ENCODE peak calls at places on chromosomes 4 and X, in seven cellular contexts. X is activated naive CD8-positive, alpha-beta T cell treated with anti-CD3 and anti-CD28 coated beads, Interleukin-2, amount 50 U/mL, for 16 hours; C is activated CD4-positive, alpha-beta T cell treated with anti-CD3 and anti-CD28 coated beads, Interleukin-2, amount 50 U/mL, for 4 hours; P is right atrium auricular region; F is lung; D is iris pigment epithelial cell; E is NCI-H1436. H is an unnamed sample.

GRCh38 chr4:31458813-31459212 is 738.6 kb downstream of the PCDH7 start:
- DNase-seq in X (no peak), C (no peak), E (no peak), P (no peak), D (peak; percentile 3), F (no peak), H (no peak)

GRCh38 chr4:179352221-179352620 is 1910.0 kb upstream of the AGA start:
- DNase-seq in C (no peak), F (no peak), D (no peak), X (no peak), E (no peak), P (no peak), H (no peak)

GRCh38 chr4:159400782-159401712 is 298.2 kb downstream of the RAPGEF2 start:
- DNase-seq in F (no peak), P (no peak), C (no peak), D (peak; percentile 87), X (no peak), E (no peak), H (no peak)

GRCh38 chr4:153676491-153676890 is 7.6 kb upstream of the TLR2 start:
- DNase-seq in D (peak; percentile 74), E (no peak), C (no peak), F (no peak), X (no peak), P (no peak), H (no peak)

GRCh38 chr4:116664198-116664597 is 421.2 kb downstream of the TRAM1L1 start:
- DNase-seq in E (no peak), X (no peak), F (no peak), C (no peak), P (no peak), D (no peak), H (no peak)

GRCh38 chr4:118354913-118355312 is 2.1 kb upstream of the PRSS12 start:
- DNase-seq in F (no peak), E (no peak), D (no peak), X (no peak), C (no peak), P (no peak), H (no peak)

GRCh38 chrX:150587585-150588503 is 19.4 kb downstream of the MTM1 start:
- DNase-seq in D (no peak), C (peak; percentile 41), P (no peak), E (no peak), X (peak; percentile 20), F (no peak), H (no peak)

GRCh38 chr4:126991965-126992364 is 640.8 kb upstream of the INTU start:
- DNase-seq in P (no peak), C (no peak), E (no peak), D (peak; percentile 21), X (no peak), F (no peak), H (no peak)

GRCh38 chrX:49106930-49107329 is 16.6 kb downstream of the GPKOW start:
- DNase-seq in E (no peak), D (peak; percentile 57), P (peak; percentile 58), X (no peak), F (no peak), C (no peak), H (peak; percentile 74)

GRCh38 chrX:147735364-147735763 is 176.4 kb upstream of the FMR1 start:
- DNase-seq in P (no peak), F (no peak), E (no peak), X (no peak), C (no peak), D (no peak), H (peak; percentile 19)

GRCh38 chr4:931194-931959 is 739 bp downstream of the GAK start:
- DNase-seq in D (peak; percentile 62), C (no peak), X (no peak), P (no peak), E (no peak), F (no peak), H (no peak)

GRCh38 chrX:138127314-138127713 is 561.4 kb downstream of the ZIC3 start:
- DNase-seq in C (no peak), X (no peak), E (no peak), D (peak; percentile 3), F (no peak), P (no peak), H (no peak)

GRCh38 chrX:115989686-115990085 is 180.9 kb upstream of the AGTR2 start:
- DNase-seq in D (no peak), P (no peak), C (no peak), X (no peak), E (no peak), F (no peak), H (no peak)

GRCh38 chrX:25175743-25176142 is 160.0 kb upstream of the ARX start:
- DNase-seq in F (no peak), C (no peak), E (no peak), X (no peak), P (no peak), D (no peak), H (no peak)

GRCh38 chrX:116873678-116874077 is 410.9 kb upstream of the CT83 start:
- DNase-seq in D (peak; percentile 87), F (no peak), E (no peak), P (no peak), C (no peak), X (no peak), H (no peak)

GRCh38 chr4:140374130-140374477 is 658 bp downstream of the SCOC start:
- DNase-seq in P (no peak), X (no peak), F (no peak), D (no peak), E (no peak), C (no peak), H (no peak)

GRCh38 chr4:182010876-182011275 is 232.3 kb upstream of the TENM3 start:
- DNase-seq in P (no peak), C (no peak), E (no peak), X (no peak), D (no peak), F (no peak), H (no peak)

GRCh38 chrX:110588164-110588563 is 207.5 kb downstream of the CHRDL1 start:
- DNase-seq in P (no peak), D (no peak), X (no peak), E (no peak), C (no peak), F (no peak), H (no peak)

H was measured in H7.